ENCODE peak calls at places on chromosomes 3 and 15, in six cellular contexts. T is psoas muscle; U is RWPE1; D is SW480; C is activated CD8-positive, alpha-beta T cell treated with anti-CD3 and anti-CD28 coated beads for 36 hours; M is mucosa of gallbladder. Z is an unnamed sample.

GRCh38 chr3:13198480-13198879 is 125.3 kb upstream of the IQSEC1 start:
- DNase-seq in C (no peak), M (no peak), D (no peak), U (no peak), T (no peak), Z (no peak)

GRCh38 chr3:119924111-119925094 is 142.5 kb downstream of the NR1I2 start:
- DNase-seq in U (no peak), D (no peak), M (no peak), T (no peak), C (no peak), Z (no peak)

GRCh38 chr3:156148946-156149348 is 28.6 kb downstream of the KCNAB1 start:
- DNase-seq in M (no peak), T (no peak), C (no peak), D (no peak), U (no peak), Z (no peak)

GRCh38 chr15:60975951-60976350 is 253.2 kb downstream of the RORA start:
- DNase-seq in T (no peak), U (no peak), M (no peak), D (no peak), C (no peak), Z (no peak)

GRCh38 chr3:131735121-131735520 is 232.3 kb upstream of the MRPL3 start:
- DNase-seq in C (no peak), T (no peak), U (no peak), M (no peak), D (no peak), Z (no peak)

GRCh38 chr3:183301937-183302580 is 49.0 kb downstream of the B3GNT5 start:
- DNase-seq in U (no peak), C (peak), T (no peak), D (no peak), M (no peak), Z (no peak)

GRCh38 chr3:67082533-67083024 is 84.5 kb downstream of the KBTBD8 start:
- DNase-seq in U (no peak), M (no peak), C (no peak), D (no peak), T (no peak), Z (no peak)

GRCh38 chr3:4284865-4285264 is 18.3 kb upstream of the SETMAR start:
- DNase-seq in D (no peak), M (no peak), U (no peak), T (no peak), C (no peak), Z (no peak)